ENCODE peak calls at places on chromosomes 5 and 9, in ten cellular contexts. G is brain microvascular endothelial cell; P is right lobe of liver; A is CD4-positive, alpha-beta memory T cell; B is adipocyte; O is lung; M is adrenal gland; K is HCT116; N is H1; U is mammary epithelial cell. R is an unnamed sample.

GRCh38 chr5:35881758-35882157 is 25.1 kb downstream of the IL7R start:
- DNase-seq in G (no peak), P (no peak), A (peak; percentile 18), B (no peak), O (no peak), M (no peak), K (no peak), N (no peak), U (no peak), R (no peak)

GRCh38 chr5:37153661-37154060 is 95.5 kb downstream of the CPLANE1 start:
- DNase-seq in G (no peak), P (no peak), A (no peak), B (no peak), O (no peak), M (no peak), K (no peak), N (no peak), U (no peak), R (no peak)

GRCh38 chr5:141841376-141841775 is 36.8 kb downstream of the PCDH1 start:
- DNase-seq in G (no peak), P (peak; percentile 58), A (no peak), B (no peak), O (peak; percentile 66), M (no peak), K (no peak), N (no peak), U (no peak), R (peak; percentile 25)

GRCh38 chr9:2745560-2746380 is 28.5 kb downstream of the KCNV2 start:
- DNase-seq in G (no peak), P (no peak), A (no peak), B (no peak), O (no peak), M (no peak), K (no peak), N (no peak), U (no peak), R (no peak)

GRCh38 chr9:126494264-126494663 is 119.5 kb upstream of the LMX1B start:
- DNase-seq in G (no peak), P (no peak), A (no peak), B (no peak), O (no peak), M (no peak), K (no peak), N (no peak), U (no peak), R (no peak)

GRCh38 chr5:14842117-14842516 is 29.5 kb downstream of the ANKH start:
- DNase-seq in G (no peak), P (no peak), A (no peak), B (no peak), O (no peak), M (no peak), K (no peak), N (no peak), U (no peak), R (no peak)

GRCh38 chr9:68560131-68560844 is 19.6 kb upstream of the TMEM252 start:
- DNase-seq in G (peak; percentile 52), P (peak; percentile 38), A (peak; percentile 15), B (no peak), O (peak; percentile 55), M (peak; percentile 39), K (peak; percentile 19), N (peak; percentile 54), U (no peak), R (no peak)

GRCh38 chr5:74631088-74631960 is 9.2 kb downstream of the ENC1 start:
- DNase-seq in G (peak; percentile 83), P (no peak), A (peak; percentile 32), B (peak; percentile 25), O (peak; percentile 67), M (no peak), K (no peak), N (no peak), U (no peak), R (no peak)

GRCh38 chr5:179869101-179869500 is 10.5 kb upstream of the MRNIP start:
- DNase-seq in G (no peak), P (no peak), A (no peak), B (no peak), O (no peak), M (no peak), K (no peak), N (no peak), U (no peak), R (no peak)

GRCh38 chr5:179868541-179868940 is 9.9 kb upstream of the MRNIP start:
- DNase-seq in G (no peak), P (no peak), A (no peak), B (no peak), O (no peak), M (no peak), K (no peak), N (no peak), U (no peak), R (no peak)

GRCh38 chr5:179870403-179870903 is 11.8 kb upstream of the MRNIP start:
- DNase-seq in G (peak; percentile 11), P (peak; percentile 58), A (no peak), B (peak; percentile 43), O (peak; percentile 53), M (peak; percentile 72), K (no peak), N (peak; percentile 43), U (no peak), R (no peak)

GRCh38 chr5:179870952-179871351 is 12.3 kb upstream of the MRNIP start:
- DNase-seq in G (no peak), P (no peak), A (no peak), B (no peak), O (no peak), M (no peak), K (no peak), N (no peak), U (no peak), R (no peak)

DNA sequence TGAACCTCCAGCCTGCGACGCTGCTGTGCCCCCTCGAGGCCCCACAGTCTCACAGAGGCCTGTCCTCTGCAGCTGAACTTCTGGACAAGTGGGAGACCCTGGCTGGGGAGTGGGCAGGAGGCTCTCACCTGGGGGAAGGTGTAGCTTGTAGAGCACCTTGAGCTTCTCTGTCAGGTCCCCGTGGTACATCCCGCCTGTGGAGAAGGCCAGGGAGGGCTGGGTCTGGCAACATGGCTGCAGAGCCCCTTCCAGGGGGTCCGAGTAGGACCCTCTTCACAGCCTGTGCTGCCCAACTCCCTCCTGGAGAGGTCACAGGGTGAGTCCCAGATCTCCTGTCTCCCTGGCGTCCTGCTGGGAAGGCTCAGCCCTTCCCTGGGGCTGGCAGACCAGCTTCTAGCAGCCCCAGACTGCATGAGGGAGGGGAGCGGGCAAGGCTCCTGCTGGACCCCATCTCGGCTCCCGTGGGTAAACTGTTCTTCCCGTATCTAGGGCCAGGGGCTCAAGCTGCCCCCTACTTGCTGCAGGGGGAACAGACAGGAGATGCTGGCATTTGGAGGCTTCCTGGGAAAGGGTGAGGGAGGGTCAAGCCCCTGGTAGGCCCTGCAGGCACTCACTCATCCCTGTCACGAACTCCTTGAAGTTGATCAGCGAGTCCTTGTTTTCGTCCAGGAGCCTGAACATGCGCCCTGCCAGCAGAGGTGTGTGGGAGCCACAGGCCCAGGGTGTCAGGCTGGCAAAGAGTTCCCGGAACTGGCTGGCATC is 11.2 kb upstream of the MRNIP start:
- DNase-seq in G (no peak), P (no peak), A (no peak), B (no peak), O (no peak), M (no peak), K (no peak), N (no peak), U (no peak), R (no peak)
- H3K36me3 ChIP-seq in G (peaks cover 53% of the 10 kb centered on the region), P (peaks cover 13% of the 10 kb centered on the region), A (peaks cover 20% of the 10 kb centered on the region), B (peaks cover 82% of the 10 kb centered on the region), O (peaks cover 78% of the 10 kb centered on the region), M (peaks cover 74% of the 10 kb centered on the region), K (peaks cover 25% of the 10 kb centered on the region), N (peaks cover 3% of the 10 kb centered on the region), U (peaks cover 4% of the 10 kb centered on the region), R (peaks cover 13% of the 10 kb centered on the region)

GRCh38 chr5:163585206-163585605 is 79.8 kb downstream of the MAT2B start:
- DNase-seq in G (no peak), P (no peak), A (no peak), B (no peak), O (no peak), M (no peak), K (no peak), N (no peak), U (peak; percentile 79), R (no peak)

DNA sequence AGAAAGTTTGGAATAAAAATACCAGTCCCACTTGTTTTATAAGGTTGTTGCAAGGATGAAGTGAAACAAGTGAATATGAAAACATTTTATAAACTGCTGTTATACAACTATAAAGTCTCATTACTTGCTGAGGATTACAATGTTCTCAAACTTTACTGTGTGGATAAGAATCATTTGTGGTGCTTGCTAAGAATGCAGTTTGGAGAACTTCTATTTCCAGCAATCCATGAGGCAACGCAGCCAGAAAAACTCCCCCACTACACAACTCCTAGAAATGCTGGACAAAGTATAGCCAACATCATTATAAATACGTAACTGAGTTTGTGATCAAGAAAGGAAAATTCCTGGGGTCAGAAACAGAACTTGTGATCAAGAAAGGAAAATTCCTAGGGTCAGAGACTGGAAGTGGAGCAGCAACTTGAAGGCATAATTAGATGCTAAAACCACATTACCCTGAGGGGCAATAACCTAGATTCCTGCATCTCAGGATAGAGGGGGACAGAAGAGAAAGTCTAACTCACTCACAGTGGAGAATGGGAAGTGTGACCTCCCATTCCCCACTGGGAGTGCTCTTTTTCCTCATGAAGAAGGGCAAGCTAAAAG is 81.1 kb downstream of the MAT2B start:
- DNase-seq in G (no peak), P (no peak), A (no peak), B (peak; percentile 15), O (no peak), M (no peak), K (no peak), N (no peak), U (no peak), R (no peak)
- H3K36me3 ChIP-seq in G (no peaks in the 10 kb centered on the region), P (no peaks in the 10 kb centered on the region), A (no peaks in the 10 kb centered on the region), B (no peaks in the 10 kb centered on the region), O (no peaks in the 10 kb centered on the region), M (no peaks in the 10 kb centered on the region), K (no peaks in the 10 kb centered on the region), N (no peaks in the 10 kb centered on the region), U (no peaks in the 10 kb centered on the region), R (no peaks in the 10 kb centered on the region)

DNA sequence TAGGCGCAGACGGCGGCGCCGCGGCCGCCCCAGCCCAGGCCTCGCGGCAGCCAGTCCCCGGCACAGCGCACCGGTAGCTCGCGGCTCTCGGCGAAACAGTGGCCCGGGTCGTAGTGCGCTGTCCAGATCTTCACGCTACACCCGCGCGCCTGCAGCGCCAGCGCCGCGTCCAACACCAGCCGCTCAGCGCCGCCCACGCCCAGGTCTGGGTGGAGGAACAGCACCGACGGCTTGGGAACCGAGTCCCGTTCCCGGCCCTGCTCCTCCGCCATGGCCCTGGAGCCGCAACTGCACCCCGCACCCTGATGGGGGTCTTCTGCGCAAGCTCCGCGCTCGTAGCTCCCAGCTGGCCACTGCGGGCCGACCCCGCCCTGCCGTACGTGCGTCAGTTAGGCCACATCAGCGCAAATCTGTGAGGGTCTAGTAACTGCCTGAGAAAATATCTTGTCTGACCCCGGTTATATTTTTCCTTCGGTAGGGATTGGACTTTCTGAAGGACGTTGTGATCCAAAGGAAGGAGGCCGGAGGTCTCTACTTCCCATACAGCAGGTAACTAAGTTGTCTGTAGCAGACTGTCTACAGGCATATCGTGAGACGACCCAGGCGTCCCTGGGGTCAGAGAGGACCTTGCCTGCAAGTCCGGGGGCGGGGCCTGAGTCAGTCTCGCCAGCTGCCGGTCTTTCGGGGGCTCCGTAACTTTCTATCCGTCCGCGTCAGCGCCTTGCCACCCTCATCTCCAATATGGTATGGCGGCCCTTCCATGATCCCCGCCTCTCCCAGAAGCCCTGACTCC is at the start of the genes ALG2 and SEC61B:
- DNase-seq in G (peak; percentile 95), P (peak; percentile 94), A (peak; percentile 93), B (peak; percentile 98), O (peak; percentile 91), M (peak; percentile 95), K (peak; percentile 88), N (peak; percentile 87), U (peak; percentile 91), R (peak; percentile 89)
- H3K36me3 ChIP-seq in G (peaks cover 29% of the 10 kb centered on the region), P (no peaks in the 10 kb centered on the region), A (peaks cover 5% of the 10 kb centered on the region), B (peaks cover 41% of the 10 kb centered on the region), O (peaks cover 10% of the 10 kb centered on the region), M (peaks cover 13% of the 10 kb centered on the region), K (peaks cover 8% of the 10 kb centered on the region), N (no peaks in the 10 kb centered on the region), U (peaks cover 11% of the 10 kb centered on the region), R (no peaks in the 10 kb centered on the region)

GRCh38 chr5:134394932-134395331 is 16.7 kb downstream of the CDKN2AIPNL start:
- DNase-seq in G (no peak), P (no peak), A (no peak), B (no peak), O (no peak), M (no peak), K (no peak), N (no peak), U (no peak), R (no peak)
- H3K36me3 ChIP-seq in G (peaks cover 53% of the 10 kb centered on the region), P (peaks cover 12% of the 10 kb centered on the region), A (peaks cover 47% of the 10 kb centered on the region), B (peaks cover 75% of the 10 kb centered on the region), O (peaks cover 33% of the 10 kb centered on the region), M (peaks cover 65% of the 10 kb centered on the region), K (peaks cover 27% of the 10 kb centered on the region), N (peaks cover 10% of the 10 kb centered on the region), U (peaks cover 24% of the 10 kb centered on the region), R (no peaks in the 10 kb centered on the region)

R was measured in prostate gland.